ENCODE peak calls at places on chromosomes 13 and 19, in eight cellular contexts. One of them, this sample, is unnamed. For H3K36me3, the result is how much of the 10 kb centered on the place peaks cover.

GRCh38 chr13:94703721-94704314 is 8.5 kb downstream of the SOX21 start:
- DNase-seq in fibroblast of lung: no peak
- DNase-seq in CD8-positive, alpha-beta T cell: no peak
- DNase-seq in heart left ventricle: no peak
- DNase-seq in MM.1S: no peak
- DNase-seq in left ventricle myocardium inferior: no peak
- DNase-seq in aorta: no peak
- DNase-seq in tibial artery: no peak
- DNase-seq in this sample: no peak

GRCh38 chr19:8251025-8251472 is 41.9 kb downstream of the CERS4 start:
- DNase-seq in fibroblast of lung: peak
- DNase-seq in CD8-positive, alpha-beta T cell: no peak
- DNase-seq in heart left ventricle: peak
- DNase-seq in MM.1S: no peak
- DNase-seq in left ventricle myocardium inferior: peak
- DNase-seq in aorta: peak
- DNase-seq in tibial artery: peak
- DNase-seq in this sample: peak

GRCh38 chr19:39590265-39590664 is 12.1 kb upstream of the LGALS13 start:
- DNase-seq in fibroblast of lung: peak
- DNase-seq in CD8-positive, alpha-beta T cell: no peak
- DNase-seq in heart left ventricle: no peak
- DNase-seq in MM.1S: peak
- DNase-seq in left ventricle myocardium inferior: no peak
- DNase-seq in aorta: no peak
- DNase-seq in tibial artery: no peak
- DNase-seq in this sample: no peak

GRCh38 chr13:27137759-27138158 is 33.9 kb downstream of the USP12 start:
- DNase-seq in fibroblast of lung: no peak
- DNase-seq in CD8-positive, alpha-beta T cell: no peak
- DNase-seq in heart left ventricle: no peak
- DNase-seq in MM.1S: no peak
- DNase-seq in left ventricle myocardium inferior: peak
- DNase-seq in aorta: no peak
- DNase-seq in tibial artery: no peak
- DNase-seq in this sample: no peak

GRCh38 chr13:46757640-46758039 is 39.3 kb downstream of the ESD start:
- DNase-seq in fibroblast of lung: no peak
- DNase-seq in CD8-positive, alpha-beta T cell: no peak
- DNase-seq in heart left ventricle: no peak
- DNase-seq in MM.1S: no peak
- DNase-seq in left ventricle myocardium inferior: no peak
- DNase-seq in aorta: no peak
- DNase-seq in tibial artery: no peak
- DNase-seq in this sample: no peak

GRCh38 chr13:73603646-73604045 is 530.6 kb downstream of the KLF12 start:
- DNase-seq in fibroblast of lung: no peak
- DNase-seq in CD8-positive, alpha-beta T cell: no peak
- DNase-seq in heart left ventricle: no peak
- DNase-seq in MM.1S: no peak
- DNase-seq in left ventricle myocardium inferior: no peak
- DNase-seq in aorta: no peak
- DNase-seq in tibial artery: no peak
- DNase-seq in this sample: no peak

GRCh38 chr13:44068737-44069136 is 189.0 kb downstream of the LACC1 start:
- DNase-seq in fibroblast of lung: peak
- DNase-seq in CD8-positive, alpha-beta T cell: no peak
- DNase-seq in heart left ventricle: no peak
- DNase-seq in MM.1S: no peak
- DNase-seq in left ventricle myocardium inferior: no peak
- DNase-seq in aorta: no peak
- DNase-seq in tibial artery: no peak
- DNase-seq in this sample: no peak

GRCh38 chr13:84263354-84264069 is 381.2 kb upstream of the SLITRK1 start:
- DNase-seq in fibroblast of lung: no peak
- DNase-seq in CD8-positive, alpha-beta T cell: no peak
- DNase-seq in heart left ventricle: no peak
- DNase-seq in MM.1S: peak
- DNase-seq in left ventricle myocardium inferior: no peak
- DNase-seq in aorta: no peak
- DNase-seq in tibial artery: no peak
- DNase-seq in this sample: no peak

GRCh38 chr13:46903748-46904147 is 6.9 kb upstream of the HTR2A start:
- DNase-seq in fibroblast of lung: peak
- DNase-seq in CD8-positive, alpha-beta T cell: no peak
- DNase-seq in heart left ventricle: no peak
- DNase-seq in MM.1S: no peak
- DNase-seq in left ventricle myocardium inferior: no peak
- DNase-seq in aorta: no peak
- DNase-seq in tibial artery: no peak
- DNase-seq in this sample: no peak

GRCh38 chr19:39818626-39819097 is 15.3 kb downstream of the DYRK1B start:
- DNase-seq in fibroblast of lung: no peak
- DNase-seq in CD8-positive, alpha-beta T cell: no peak
- DNase-seq in heart left ventricle: no peak
- DNase-seq in MM.1S: no peak
- DNase-seq in left ventricle myocardium inferior: no peak
- DNase-seq in aorta: no peak
- DNase-seq in tibial artery: no peak
- DNase-seq in this sample: no peak

GRCh38 chr19:16920816-16921529 is 32.2 kb downstream of the F2RL3 start:
- DNase-seq in fibroblast of lung: peak
- DNase-seq in CD8-positive, alpha-beta T cell: no peak
- DNase-seq in heart left ventricle: no peak
- DNase-seq in MM.1S: no peak
- DNase-seq in left ventricle myocardium inferior: no peak
- DNase-seq in aorta: peak
- DNase-seq in tibial artery: no peak
- DNase-seq in this sample: no peak

GRCh38 chr19:389246-389934 is 19.6 kb downstream of the C2CD4C start:
- DNase-seq in fibroblast of lung: no peak
- DNase-seq in CD8-positive, alpha-beta T cell: no peak
- DNase-seq in heart left ventricle: no peak
- DNase-seq in MM.1S: no peak
- DNase-seq in left ventricle myocardium inferior: no peak
- DNase-seq in aorta: no peak
- DNase-seq in tibial artery: no peak
- DNase-seq in this sample: peak

GRCh38 chr19:1502433-1503088 is 10.3 kb downstream of the ADAMTSL5 start:
- DNase-seq in fibroblast of lung: no peak
- DNase-seq in CD8-positive, alpha-beta T cell: no peak
- DNase-seq in heart left ventricle: no peak
- DNase-seq in MM.1S: no peak
- DNase-seq in left ventricle myocardium inferior: no peak
- DNase-seq in aorta: no peak
- DNase-seq in tibial artery: no peak
- DNase-seq in this sample: no peak

GRCh38 chr19:39828015-39828633 is 5.8 kb downstream of the DYRK1B start:
- DNase-seq in fibroblast of lung: no peak
- DNase-seq in CD8-positive, alpha-beta T cell: peak
- DNase-seq in heart left ventricle: no peak
- DNase-seq in MM.1S: no peak
- DNase-seq in left ventricle myocardium inferior: no peak
- DNase-seq in aorta: no peak
- DNase-seq in tibial artery: peak
- DNase-seq in this sample: no peak

GRCh38 chr19:7965921-7966665 is 22.6 kb upstream of the TIMM44 start:
- DNase-seq in fibroblast of lung: no peak
- DNase-seq in CD8-positive, alpha-beta T cell: no peak
- DNase-seq in heart left ventricle: peak
- DNase-seq in MM.1S: no peak
- DNase-seq in left ventricle myocardium inferior: no peak
- DNase-seq in aorta: no peak
- DNase-seq in tibial artery: no peak
- DNase-seq in this sample: no peak

GRCh38 chr19:38840583-38840968 is 9.0 kb upstream of the ECH1 start:
- DNase-seq in fibroblast of lung: no peak
- DNase-seq in CD8-positive, alpha-beta T cell: no peak
- DNase-seq in heart left ventricle: no peak
- DNase-seq in MM.1S: no peak
- DNase-seq in left ventricle myocardium inferior: no peak
- DNase-seq in aorta: no peak
- DNase-seq in tibial artery: no peak
- DNase-seq in this sample: no peak

GRCh38 chr13:66660013-66660804 is 569.9 kb downstream of the PCDH9 start:
- DNase-seq in fibroblast of lung: peak
- DNase-seq in CD8-positive, alpha-beta T cell: no peak
- DNase-seq in heart left ventricle: no peak
- DNase-seq in MM.1S: no peak
- DNase-seq in left ventricle myocardium inferior: no peak
- DNase-seq in aorta: no peak
- DNase-seq in tibial artery: no peak
- DNase-seq in this sample: no peak

GRCh38 chr19:45863335-45863839 is 440 bp upstream of the SYMPK start:
- DNase-seq in fibroblast of lung: no peak
- DNase-seq in CD8-positive, alpha-beta T cell: no peak
- DNase-seq in heart left ventricle: no peak
- DNase-seq in MM.1S: no peak
- DNase-seq in left ventricle myocardium inferior: no peak
- DNase-seq in aorta: no peak
- DNase-seq in tibial artery: no peak
- DNase-seq in this sample: no peak
- H3K4me3 ChIP-seq in fibroblast of lung: peak
- H3K4me3 ChIP-seq in CD8-positive, alpha-beta T cell: peak
- H3K4me3 ChIP-seq in heart left ventricle: peak
- H3K4me3 ChIP-seq in MM.1S: peak
- H3K4me3 ChIP-seq in left ventricle myocardium inferior: peak
- H3K4me3 ChIP-seq in aorta: no peak
- H3K4me3 ChIP-seq in tibial artery: peak
- H3K4me3 ChIP-seq in this sample: peak

GRCh38 chr19:46725036-46725820 is 8.3 kb upstream of the PRKD2 start:
- DNase-seq in fibroblast of lung: no peak
- DNase-seq in CD8-positive, alpha-beta T cell: no peak
- DNase-seq in heart left ventricle: peak
- DNase-seq in MM.1S: no peak
- DNase-seq in left ventricle myocardium inferior: no peak
- DNase-seq in aorta: no peak
- DNase-seq in tibial artery: no peak
- DNase-seq in this sample: no peak
- H3K36me3 ChIP-seq in fibroblast of lung: half or more
- H3K36me3 ChIP-seq in CD8-positive, alpha-beta T cell: half or more
- H3K36me3 ChIP-seq in heart left ventricle: under half
- H3K36me3 ChIP-seq in MM.1S: under half
- H3K36me3 ChIP-seq in left ventricle myocardium inferior: half or more
- H3K36me3 ChIP-seq in aorta: under half
- H3K36me3 ChIP-seq in tibial artery: half or more
- H3K36me3 ChIP-seq in this sample: half or more

GRCh38 chr19:13864223-13864512 is 12.8 kb upstream of the NANOS3 start:
- DNase-seq in fibroblast of lung: no peak
- DNase-seq in CD8-positive, alpha-beta T cell: no peak
- DNase-seq in heart left ventricle: no peak
- DNase-seq in MM.1S: no peak
- DNase-seq in left ventricle myocardium inferior: no peak
- DNase-seq in aorta: no peak
- DNase-seq in tibial artery: no peak
- DNase-seq in this sample: no peak

GRCh38 chr19:13861714-13862531 is 15.0 kb upstream of the NANOS3 start:
- DNase-seq in fibroblast of lung: peak
- DNase-seq in CD8-positive, alpha-beta T cell: peak
- DNase-seq in heart left ventricle: peak
- DNase-seq in MM.1S: peak
- DNase-seq in left ventricle myocardium inferior: peak
- DNase-seq in aorta: peak
- DNase-seq in tibial artery: peak
- DNase-seq in this sample: peak

GRCh38 chr19:13859361-13859880 is 17.5 kb upstream of the NANOS3 start:
- DNase-seq in fibroblast of lung: peak
- DNase-seq in CD8-positive, alpha-beta T cell: no peak
- DNase-seq in heart left ventricle: no peak
- DNase-seq in MM.1S: no peak
- DNase-seq in left ventricle myocardium inferior: no peak
- DNase-seq in aorta: no peak
- DNase-seq in tibial artery: no peak
- DNase-seq in this sample: no peak

GRCh38 chr19:13860679-13861391 is 16.1 kb upstream of the NANOS3 start:
- DNase-seq in fibroblast of lung: no peak
- DNase-seq in CD8-positive, alpha-beta T cell: no peak
- DNase-seq in heart left ventricle: no peak
- DNase-seq in MM.1S: no peak
- DNase-seq in left ventricle myocardium inferior: no peak
- DNase-seq in aorta: no peak
- DNase-seq in tibial artery: no peak
- DNase-seq in this sample: no peak

DNA sequence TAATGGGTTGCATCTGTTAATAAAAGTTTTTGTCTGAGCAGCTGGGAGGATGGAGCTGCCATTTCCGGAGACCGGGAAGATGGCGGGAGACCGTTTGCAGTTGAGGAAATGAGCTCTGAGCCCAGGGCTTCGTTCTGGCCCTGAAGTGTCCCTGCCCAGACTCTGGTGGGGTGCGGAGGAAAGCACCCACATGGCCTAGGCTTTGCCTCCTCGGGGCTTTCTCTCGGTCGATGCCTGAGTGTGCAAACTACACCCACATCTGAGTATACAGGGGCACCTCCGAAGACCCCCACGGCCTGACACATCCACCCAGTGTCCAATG is 15.6 kb upstream of the NANOS3 start:
- DNase-seq in fibroblast of lung: no peak
- DNase-seq in CD8-positive, alpha-beta T cell: no peak
- DNase-seq in heart left ventricle: no peak
- DNase-seq in MM.1S: no peak
- DNase-seq in left ventricle myocardium inferior: no peak
- DNase-seq in aorta: no peak
- DNase-seq in tibial artery: no peak
- DNase-seq in this sample: no peak
- H3K4me3 ChIP-seq in fibroblast of lung: peak
- H3K4me3 ChIP-seq in CD8-positive, alpha-beta T cell: peak
- H3K4me3 ChIP-seq in heart left ventricle: peak
- H3K4me3 ChIP-seq in MM.1S: peak
- H3K4me3 ChIP-seq in left ventricle myocardium inferior: peak
- H3K4me3 ChIP-seq in aorta: no peak
- H3K4me3 ChIP-seq in tibial artery: peak
- H3K4me3 ChIP-seq in this sample: peak

DNA sequence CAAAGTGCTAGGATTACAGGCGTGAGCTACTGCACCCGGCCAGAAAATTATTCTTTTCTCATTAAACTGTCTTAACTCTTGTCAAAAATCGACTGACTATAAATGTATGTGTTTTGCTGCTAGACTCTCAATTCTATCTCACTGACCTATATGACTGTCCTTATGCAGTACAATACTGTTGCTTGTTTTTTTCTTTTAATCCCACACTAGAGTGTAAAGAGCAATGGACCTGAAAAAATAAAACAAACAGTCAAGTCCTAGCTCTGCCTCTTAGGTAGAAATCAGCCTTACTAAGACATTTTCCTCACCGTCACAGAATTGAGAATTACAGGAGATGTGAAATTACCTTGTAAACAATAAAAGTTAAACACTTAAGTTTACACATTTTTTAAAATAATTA is 35.1 kb downstream of the INTS6 start:
- DNase-seq in fibroblast of lung: no peak
- DNase-seq in CD8-positive, alpha-beta T cell: no peak
- DNase-seq in heart left ventricle: no peak
- DNase-seq in MM.1S: no peak
- DNase-seq in left ventricle myocardium inferior: no peak
- DNase-seq in aorta: no peak
- DNase-seq in tibial artery: no peak
- DNase-seq in this sample: no peak
- H3K36me3 ChIP-seq in fibroblast of lung: under half
- H3K36me3 ChIP-seq in CD8-positive, alpha-beta T cell: under half
- H3K36me3 ChIP-seq in heart left ventricle: under half
- H3K36me3 ChIP-seq in MM.1S: under half
- H3K36me3 ChIP-seq in left ventricle myocardium inferior: under half
- H3K36me3 ChIP-seq in aorta: under half
- H3K36me3 ChIP-seq in tibial artery: under half
- H3K36me3 ChIP-seq in this sample: under half